ENCODE peak calls at places on chromosome 17, in ten cellular contexts. U, Q, S, J, O, R, Y, V, T and H are unnamed samples.

GRCh38 chr17:76585649-76586593 is at the start of gene ST6GALNAC2:
- DNase-seq in U (peak; percentile 79), Q (no peak), S (peak; percentile 83), J (peak; percentile 19), O (peak; percentile 74), R (peak; percentile 61), Y (peak; percentile 41), V (no peak), T (peak; percentile 58), H (peak; percentile 72)

GRCh38 chr17:68457168-68457538 is at the start of gene WIPI1:
- DNase-seq in U (no peak), Q (no peak), S (no peak), J (no peak), O (no peak), R (no peak), Y (no peak), V (peak; percentile 74), T (no peak), H (no peak)

GRCh38 chr17:31476525-31477416 is 85.3 kb downstream of the RAB11FIP4 start:
- DNase-seq in U (no peak), Q (no peak), S (no peak), J (no peak), O (no peak), R (no peak), Y (no peak), V (no peak), T (no peak), H (no peak)

GRCh38 chr17:48299760-48300159 is 130.3 kb downstream of the SKAP1 start:
- DNase-seq in U (no peak), Q (no peak), S (no peak), J (no peak), O (no peak), R (peak; percentile 31), Y (no peak), V (no peak), T (no peak), H (no peak)

GRCh38 chr17:49130891-49131290 is 1.7 kb upstream of the B4GALNT2 start:
- DNase-seq in U (no peak), Q (no peak), S (no peak), J (no peak), O (no peak), R (no peak), Y (no peak), V (no peak), T (no peak), H (no peak)

GRCh38 chr17:10120113-10120485 is 78.3 kb downstream of the GAS7 start:
- DNase-seq in U (no peak), Q (no peak), S (no peak), J (no peak), O (no peak), R (peak; percentile 32), Y (no peak), V (no peak), T (no peak), H (no peak)

GRCh38 chr17:42845918-42846593 is 1.7 kb downstream of the AOC2 start:
- DNase-seq in U (no peak), Q (no peak), S (no peak), J (no peak), O (no peak), R (no peak), Y (no peak), V (no peak), T (no peak), H (peak; percentile 35)

GRCh38 chr17:37131064-37131463 is 182.3 kb downstream of the AATF start:
- DNase-seq in U (no peak), Q (no peak), S (no peak), J (peak; percentile 18), O (no peak), R (no peak), Y (peak; percentile 77), V (no peak), T (no peak), H (no peak)

GRCh38 chr17:41812176-41813038 is at the start of gene FKBP10:
- DNase-seq in U (peak; percentile 77), Q (no peak), S (peak; percentile 56), J (peak; percentile 95), O (peak; percentile 96), R (peak; percentile 75), Y (peak; percentile 91), V (peak; percentile 90), T (peak; percentile 67), H (peak; percentile 84)

GRCh38 chr17:48554412-48555090 is 9.6 kb upstream of the HOXB2 start:
- DNase-seq in U (no peak), Q (no peak), S (no peak), J (no peak), O (no peak), R (no peak), Y (peak; percentile 55), V (no peak), T (no peak), H (no peak)

DNA sequence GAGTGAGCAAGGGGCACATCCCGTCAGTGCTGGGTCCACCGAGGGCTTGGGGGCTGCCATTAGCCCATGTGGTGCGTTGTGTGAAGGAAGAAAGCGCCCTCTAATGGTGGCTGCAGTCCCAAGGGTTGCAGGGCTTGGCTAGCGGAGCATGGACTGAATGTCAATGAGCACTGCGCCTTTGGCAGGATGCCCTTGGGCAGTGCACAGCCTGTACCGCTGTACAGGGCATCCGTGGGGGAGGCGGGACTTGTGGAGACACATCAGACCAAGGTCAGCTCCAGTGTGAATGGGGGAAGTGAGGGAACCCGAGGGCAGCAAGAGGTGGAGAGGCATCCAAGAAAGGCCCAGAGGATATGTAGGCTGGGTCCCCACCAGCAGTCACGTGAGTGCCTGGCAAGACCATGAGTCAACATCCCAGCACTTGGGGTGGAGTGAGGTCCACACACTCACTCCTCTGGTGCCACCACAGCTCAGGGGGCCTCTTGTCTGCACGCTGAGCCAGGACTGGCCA is 75.5 kb upstream of the MED9 start:
- DNase-seq in U (no peak), Q (no peak), S (peak; percentile 75), J (no peak), O (peak; percentile 28), R (no peak), Y (no peak), V (no peak), T (no peak), H (peak; percentile 77)
- TF ChIP-seq CTCF in U (no peak), Q (no peak), S (peak; percentile 37), J (no peak), O (peak; percentile 19), R (no peak), Y (no peak), V (no peak), T (no peak), H (no peak)

DNA sequence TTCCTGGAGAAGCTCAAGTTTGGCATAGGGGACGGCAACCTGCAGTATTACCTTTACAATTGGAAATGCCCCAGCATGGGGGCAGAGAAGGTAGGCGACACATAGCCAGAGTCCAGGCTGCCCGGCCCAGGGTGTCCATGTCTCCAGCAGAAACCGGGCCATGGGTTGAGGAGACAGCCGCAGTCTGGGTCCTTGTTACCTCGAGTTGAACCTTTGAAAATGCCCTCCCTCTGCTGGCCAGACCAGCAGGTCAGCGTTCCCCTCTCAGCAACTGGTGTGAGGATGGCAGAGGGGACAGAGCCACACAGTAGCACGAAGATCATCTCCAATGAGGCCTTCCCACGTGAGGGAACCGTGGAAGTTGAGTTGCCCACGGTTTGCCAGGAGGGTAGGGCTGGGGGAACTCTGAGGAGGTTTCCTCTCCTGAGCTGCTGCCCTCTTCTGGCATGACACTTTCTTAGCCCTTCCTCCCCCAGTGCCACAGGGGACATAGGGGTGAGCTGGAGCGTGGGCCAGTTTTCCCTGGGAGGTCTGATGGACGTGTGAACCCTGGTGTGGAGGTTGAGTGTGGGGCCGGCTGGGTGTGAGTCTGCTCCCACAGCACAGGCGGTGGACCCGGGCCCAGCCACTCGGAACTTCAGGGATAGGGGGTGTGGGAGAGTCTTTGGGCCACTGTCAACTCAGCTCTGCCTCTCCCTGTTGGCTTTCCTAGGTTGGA is 27.2 kb downstream of the PLCD3 start:
- DNase-seq in U (no peak), Q (no peak), S (peak; percentile 42), J (no peak), O (no peak), R (no peak), Y (no peak), V (no peak), T (no peak), H (no peak)
- TF ChIP-seq CTCF in U (no peak), Q (no peak), S (no peak), J (no peak), O (no peak), R (no peak), Y (no peak), V (no peak), T (no peak), H (no peak)

GRCh38 chr17:56125830-56126819 is 27.1 kb upstream of the ANKFN1 start:
- DNase-seq in U (no peak), Q (no peak), S (no peak), J (peak; percentile 84), O (peak; percentile 8), R (no peak), Y (peak; percentile 68), V (no peak), T (peak; percentile 11), H (peak; percentile 77)

GRCh38 chr17:56119191-56119590 is 34.1 kb upstream of the ANKFN1 start:
- DNase-seq in U (no peak), Q (no peak), S (no peak), J (no peak), O (no peak), R (no peak), Y (no peak), V (no peak), T (no peak), H (no peak)

DNA sequence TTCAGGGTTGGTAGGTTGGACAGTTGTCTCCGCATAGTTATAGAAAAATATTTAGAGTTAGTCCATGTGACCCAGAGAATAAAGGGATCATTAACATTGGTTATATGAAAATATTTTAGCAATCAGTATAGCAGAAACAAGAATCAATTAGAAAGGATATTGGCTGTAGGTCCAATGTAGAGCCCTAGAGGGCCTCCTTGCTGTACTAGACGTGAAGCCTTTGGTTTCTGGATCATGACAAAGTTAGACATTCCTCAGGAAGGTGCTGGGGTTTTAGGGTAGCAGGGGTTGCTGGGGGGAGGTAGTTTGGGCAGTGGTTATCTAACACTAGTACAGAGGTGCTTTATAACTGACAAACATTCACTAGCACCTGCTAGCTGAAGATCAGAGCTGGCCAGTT is 31.6 kb upstream of the ANKFN1 start:
- DNase-seq in U (no peak), Q (no peak), S (no peak), J (no peak), O (no peak), R (no peak), Y (no peak), V (no peak), T (no peak), H (peak; percentile 8)
- TF ChIP-seq CTCF in U (no peak), Q (no peak), S (peak; percentile 36), J (peak; percentile 33), O (no peak), R (no peak), Y (peak; percentile 11), V (peak; percentile 42), T (peak; percentile 38), H (peak; percentile 8)

DNA sequence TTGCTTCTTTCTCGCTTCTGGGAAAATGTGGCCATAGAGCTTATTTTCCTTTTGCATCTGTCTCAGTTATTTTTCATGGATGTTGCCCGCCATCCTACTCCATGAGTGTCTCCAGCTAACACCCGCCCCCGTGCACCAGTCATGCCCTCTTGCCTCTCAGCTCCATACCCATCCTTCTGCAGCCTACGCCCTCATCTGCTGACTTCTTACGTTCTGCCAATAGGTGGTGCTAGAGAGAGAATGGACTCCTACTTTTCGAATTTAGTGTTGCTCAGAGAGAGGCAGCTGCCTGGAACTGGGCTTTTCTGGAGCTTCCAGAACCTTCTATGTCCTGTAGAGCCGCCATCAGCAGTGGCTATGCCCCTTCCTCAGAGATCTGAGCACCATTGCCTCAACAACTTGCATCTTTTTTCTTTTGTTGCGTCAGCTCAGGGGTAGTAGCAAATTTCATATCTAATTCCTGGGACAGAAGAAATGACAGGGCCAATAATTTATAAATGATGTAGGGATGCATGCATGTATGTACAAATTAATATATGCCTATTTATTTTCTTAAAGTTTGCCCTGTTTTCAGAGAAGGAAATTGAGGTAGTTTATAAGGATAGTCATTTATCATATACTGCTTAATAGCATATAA is 119.7 kb upstream of the MYOCD start:
- DNase-seq in U (no peak), Q (no peak), S (no peak), J (peak; percentile 47), O (peak; percentile 5), R (peak; percentile 53), Y (peak; percentile 66), V (no peak), T (no peak), H (peak; percentile 67)
- TF ChIP-seq CTCF in U (peak; percentile 71), Q (no peak), S (peak; percentile 75), J (peak; percentile 91), O (peak; percentile 59), R (peak; percentile 76), Y (peak; percentile 90), V (peak; percentile 80), T (peak; percentile 72), H (peak; percentile 52)